ENCODE peak calls at places on chromosomes 13 and 19, in seven cellular contexts. Q is heart left ventricle, O is HCT116, R is body of pancreas, V is ovary, B is uterus, G is HepG2. D is an unnamed sample.

GRCh38 chr13:80475718-80476117 is 134.8 kb upstream of the SPRY2 start:
- DNase-seq in Q (no peak), O (no peak), R (no peak), V (no peak), B (no peak), G (no peak), D (no peak)

GRCh38 chr19:30153326-30154210 is 211.5 kb downstream of the URI1 start:
- DNase-seq in Q (no peak), O (no peak), R (no peak), V (no peak), B (no peak), G (no peak), D (no peak)

GRCh38 chr13:94033830-94034642 is 445.4 kb downstream of the DCT start:
- DNase-seq in Q (no peak), O (no peak), R (no peak), V (no peak), B (no peak), G (no peak), D (no peak)

GRCh38 chr19:7901337-7901736 is 2.3 kb upstream of the MAP2K7 start:
- DNase-seq in Q (no peak), O (no peak), R (no peak), V (no peak), B (no peak), G (no peak), D (no peak)

GRCh38 chr13:19089315-19089714 is 92.3 kb downstream of the TUBA3C start:
- DNase-seq in Q (no peak), O (no peak), R (no peak), V (no peak), B (no peak), G (peak), D (peak)

GRCh38 chr19:3801412-3802096 is 15.4 kb upstream of the MATK start:
- DNase-seq in Q (peak), O (no peak), R (no peak), V (no peak), B (no peak), G (no peak), D (no peak)

GRCh38 chr19:18230941-18231734 is 4.9 kb upstream of the PDE4C start:
- DNase-seq in Q (no peak), O (no peak), R (no peak), V (no peak), B (no peak), G (no peak), D (peak)

GRCh38 chr13:28373803-28374202 is 121.1 kb downstream of the FLT1 start:
- DNase-seq in Q (no peak), O (no peak), R (no peak), V (no peak), B (no peak), G (no peak), D (no peak)

GRCh38 chr13:109162248-109163051 is 533.0 kb downstream of the MYO16 start:
- DNase-seq in Q (no peak), O (no peak), R (no peak), V (no peak), B (no peak), G (no peak), D (no peak)

GRCh38 chr19:33193864-33194362 is at the start of gene LRP3:
- DNase-seq in Q (peak), O (no peak), R (peak), V (peak), B (peak), G (no peak), D (no peak)

GRCh38 chr13:97356592-97356991 is 77.4 kb upstream of the RAP2A start:
- DNase-seq in Q (no peak), O (no peak), R (no peak), V (no peak), B (no peak), G (no peak), D (no peak)

GRCh38 chr13:35225159-35225558 is 251.3 kb downstream of the MAB21L1 start:
- DNase-seq in Q (no peak), O (no peak), R (no peak), V (no peak), B (no peak), G (no peak), D (no peak)

GRCh38 chr13:113557013-113557412 is 27.5 kb upstream of the TFDP1 start:
- DNase-seq in Q (no peak), O (no peak), R (no peak), V (no peak), B (peak), G (no peak), D (no peak)

GRCh38 chr19:53864308-53864836 is 3.3 kb upstream of the MYADM start:
- DNase-seq in Q (no peak), O (no peak), R (peak), V (no peak), B (no peak), G (peak), D (no peak)

GRCh38 chr19:33719366-33720154 is 77.1 kb upstream of the KCTD15 start:
- DNase-seq in Q (no peak), O (no peak), R (no peak), V (no peak), B (no peak), G (no peak), D (no peak)

GRCh38 chr19:2950286-2951124 is 5.7 kb upstream of the ZNF77 start:
- DNase-seq in Q (peak), O (peak), R (peak), V (peak), B (peak), G (peak), D (peak)

GRCh38 chr13:31518666-31519065 is 220.7 kb upstream of the RXFP2 start:
- DNase-seq in Q (no peak), O (no peak), R (no peak), V (no peak), B (peak), G (no peak), D (no peak)

GRCh38 chr19:31444931-31445330 is 95.7 kb upstream of the TSHZ3 start:
- DNase-seq in Q (no peak), O (no peak), R (no peak), V (no peak), B (no peak), G (no peak), D (no peak)

GRCh38 chr19:47305309-47305751 is 4.3 kb upstream of the C5AR1 start:
- DNase-seq in Q (peak), O (peak), R (peak), V (peak), B (peak), G (peak), D (peak)

GRCh38 chr13:52112606-52113005 is 16.3 kb downstream of the NEK5 start:
- DNase-seq in Q (no peak), O (no peak), R (no peak), V (no peak), B (no peak), G (no peak), D (no peak)

GRCh38 chr13:106525865-106526264 is 9.6 kb downstream of the EFNB2 start:
- DNase-seq in Q (no peak), O (no peak), R (no peak), V (no peak), B (no peak), G (no peak), D (no peak)

GRCh38 chr13:46831588-46832194 is 34.7 kb upstream of the ESD start:
- DNase-seq in Q (no peak), O (peak), R (peak), V (no peak), B (peak), G (peak), D (no peak)

GRCh38 chr13:110520431-110521295 is 40.9 kb downstream of the RAB20 start:
- DNase-seq in Q (peak), O (no peak), R (peak), V (peak), B (peak), G (no peak), D (no peak)

GRCh38 chr13:105202384-105202783 is 1333.1 kb downstream of the EFNB2 start:
- DNase-seq in Q (no peak), O (peak), R (no peak), V (no peak), B (no peak), G (no peak), D (no peak)

GRCh38 chr19:50507376-50507775 is 3.6 kb downstream of the JOSD2 start:
- DNase-seq in Q (no peak), O (no peak), R (no peak), V (no peak), B (no peak), G (no peak), D (no peak)

GRCh38 chr13:72864142-72865035 is 82.5 kb downstream of the PIBF1 start:
- DNase-seq in Q (no peak), O (no peak), R (no peak), V (no peak), B (no peak), G (no peak), D (no peak)

GRCh38 chr13:40692946-40693345 is 26.5 kb upstream of the FOXO1 start:
- DNase-seq in Q (no peak), O (no peak), R (no peak), V (no peak), B (no peak), G (no peak), D (no peak)

GRCh38 chr19:48618916-48619691 is at the start of the genes RPL18 and SPHK2:
- DNase-seq in Q (peak), O (peak), R (peak), V (peak), B (peak), G (peak), D (peak)

GRCh38 chr19:8209965-8210659 is 942 bp downstream of the CERS4 start:
- DNase-seq in Q (no peak), O (no peak), R (no peak), V (no peak), B (no peak), G (no peak), D (no peak)

GRCh38 chr13:33927315-33927714 is 109.4 kb downstream of the RFC3 start:
- DNase-seq in Q (no peak), O (no peak), R (no peak), V (no peak), B (no peak), G (no peak), D (peak)

GRCh38 chr19:54096642-54097106 is 3.9 kb downstream of the OSCAR start:
- DNase-seq in Q (no peak), O (peak), R (no peak), V (no peak), B (no peak), G (no peak), D (no peak)

GRCh38 chr19:15154002-15154612 is 46.7 kb downstream of the NOTCH3 start:
- DNase-seq in Q (no peak), O (peak), R (no peak), V (no peak), B (no peak), G (peak), D (no peak)

GRCh38 chr19:39098365-39099269 is 14.4 kb downstream of the ACP7 start:
- DNase-seq in Q (no peak), O (no peak), R (no peak), V (no peak), B (no peak), G (no peak), D (no peak)

GRCh38 chr19:55579766-55580621 is 654 bp downstream of the ZNF579 start:
- DNase-seq in Q (no peak), O (no peak), R (no peak), V (peak), B (peak), G (peak), D (peak)

GRCh38 chr13:95833126-95833525 is 156.2 kb downstream of the DNAJC3 start:
- DNase-seq in Q (no peak), O (no peak), R (no peak), V (no peak), B (no peak), G (no peak), D (no peak)

GRCh38 chr19:10991076-10991475 is 30.2 kb downstream of the SMARCA4 start:
- DNase-seq in Q (no peak), O (no peak), R (no peak), V (no peak), B (no peak), G (no peak), D (no peak)

GRCh38 chr13:100274942-100275506 is 186.1 kb downstream of the PCCA start:
- DNase-seq in Q (no peak), O (no peak), R (no peak), V (no peak), B (no peak), G (peak), D (no peak)

GRCh38 chr13:36054041-36054440 is 77.1 kb downstream of the DCLK1 start:
- DNase-seq in Q (no peak), O (no peak), R (no peak), V (no peak), B (no peak), G (no peak), D (no peak)

GRCh38 chr19:806815-807421 is 9.7 kb downstream of the PTBP1 start:
- DNase-seq in Q (no peak), O (no peak), R (no peak), V (no peak), B (no peak), G (no peak), D (no peak)
- TF ChIP-seq POLR2A in Q (no peak), O (no peak), R (no peak), V (no peak), B (no peak), G (no peak), D (no peak)

DNA sequence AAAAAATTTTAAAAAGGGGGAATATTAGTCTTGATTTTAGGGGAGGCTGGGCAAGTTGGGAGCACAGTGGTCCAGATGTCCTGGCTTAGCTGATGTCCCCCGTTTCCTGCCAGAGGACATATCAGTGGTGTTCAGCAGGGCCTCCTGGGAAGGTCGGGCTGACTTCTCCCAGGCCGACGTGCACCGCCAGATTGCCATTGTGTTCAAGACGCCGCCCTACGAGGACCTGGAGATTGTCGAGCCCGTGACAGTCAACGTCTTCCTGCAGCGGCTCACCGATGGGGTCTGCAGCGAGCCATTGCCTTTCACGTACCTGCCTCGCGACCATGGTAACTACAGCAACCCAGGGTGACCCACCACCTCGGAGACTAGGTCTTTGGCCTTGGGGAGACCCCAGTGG is 6.4 kb upstream of the CLASRP start:
- DNase-seq in Q (no peak), O (no peak), R (no peak), V (no peak), B (no peak), G (no peak), D (no peak)
- TF ChIP-seq POLR2A in Q (no peak), O (no peak), R (no peak), V (no peak), B (no peak), G (no peak), D (no peak)

DNA sequence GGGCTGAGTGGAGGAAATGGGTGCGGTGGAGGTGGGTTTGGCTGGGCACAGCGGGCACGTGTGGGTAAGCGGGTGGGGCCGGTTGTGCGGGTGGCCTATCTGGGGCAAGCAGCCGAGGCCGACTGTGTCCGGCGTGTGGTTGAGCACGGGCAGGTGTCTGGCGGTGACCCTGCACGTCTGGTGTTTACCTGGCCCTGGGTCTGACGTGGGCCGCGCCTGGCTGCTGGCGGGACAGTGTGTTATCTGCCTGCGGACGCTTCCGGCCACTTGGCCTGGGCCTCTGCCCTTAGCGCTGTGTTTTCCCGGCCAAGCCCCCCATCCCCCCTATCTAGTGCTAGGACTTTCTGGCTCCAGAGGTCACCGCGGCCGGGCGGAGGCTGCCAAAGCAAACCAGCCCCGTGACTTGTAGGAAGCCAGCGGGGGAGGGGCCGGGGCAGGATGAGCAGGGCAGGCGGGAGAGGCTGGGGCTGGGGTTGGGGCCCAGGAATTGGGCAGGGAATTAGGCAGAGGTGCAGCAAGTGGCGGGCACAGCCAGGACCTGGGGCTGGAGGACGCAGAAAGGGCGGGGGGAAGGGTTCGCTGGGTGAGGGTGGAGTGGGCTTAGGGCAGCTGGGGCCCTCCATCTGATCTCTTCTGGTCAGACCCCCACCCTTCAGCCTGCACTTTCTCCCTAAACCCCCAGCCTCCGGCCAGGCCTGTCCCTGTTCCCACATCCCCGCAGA is 534 bp upstream of the HPN start:
- DNase-seq in Q (peak), O (no peak), R (peak), V (peak), B (peak), G (peak), D (no peak)
- TF ChIP-seq POLR2A in Q (no peak), O (no peak), R (peak), V (no peak), B (no peak), G (peak), D (no peak)

GRCh38 chr13:44692173-44692713 is 116.1 kb upstream of the TSC22D1 start:
- DNase-seq in Q (no peak), O (peak), R (no peak), V (no peak), B (no peak), G (no peak), D (no peak)
- TF ChIP-seq POLR2A in Q (no peak), O (peak), R (no peak), V (no peak), B (no peak), G (no peak), D (peak)

D was measured in H54.